ENCODE peak calls at places on chromosomes 4 and X, in eight cellular contexts. One of them, this sample, is unnamed.

GRCh38 chr4:166174717-166175510 is 301.9 kb downstream of the TLL1 start:
- DNase-seq in neuronal stem cell: no peak
- DNase-seq in IMR-90: no peak
- DNase-seq in naive thymus-derived CD4-positive, alpha-beta T cell: no peak
- DNase-seq in right lobe of liver: no peak
- DNase-seq in CD8-positive, alpha-beta T cell: no peak
- DNase-seq in fibroblast of lung: peak; percentile 45
- DNase-seq in adrenal gland: no peak
- DNase-seq in this sample: no peak

GRCh38 chrX:109872021-109872730 is 130.7 kb upstream of the TMEM164 start:
- DNase-seq in neuronal stem cell: no peak
- DNase-seq in IMR-90: peak; percentile 83
- DNase-seq in naive thymus-derived CD4-positive, alpha-beta T cell: no peak
- DNase-seq in right lobe of liver: peak; percentile 53
- DNase-seq in CD8-positive, alpha-beta T cell: no peak
- DNase-seq in fibroblast of lung: peak; percentile 58
- DNase-seq in adrenal gland: no peak
- DNase-seq in this sample: no peak

GRCh38 chrX:150635952-150636351 is 57.2 kb upstream of the MTMR1 start:
- DNase-seq in neuronal stem cell: no peak
- DNase-seq in IMR-90: peak; percentile 84
- DNase-seq in naive thymus-derived CD4-positive, alpha-beta T cell: no peak
- DNase-seq in right lobe of liver: no peak
- DNase-seq in CD8-positive, alpha-beta T cell: no peak
- DNase-seq in fibroblast of lung: peak; percentile 71
- DNase-seq in adrenal gland: no peak
- DNase-seq in this sample: no peak

GRCh38 chrX:119736206-119736764 is 22.1 kb upstream of the SOWAHD start:
- DNase-seq in neuronal stem cell: no peak
- DNase-seq in IMR-90: peak; percentile 9
- DNase-seq in naive thymus-derived CD4-positive, alpha-beta T cell: no peak
- DNase-seq in right lobe of liver: no peak
- DNase-seq in CD8-positive, alpha-beta T cell: no peak
- DNase-seq in fibroblast of lung: no peak
- DNase-seq in adrenal gland: no peak
- DNase-seq in this sample: no peak

GRCh38 chr4:53713767-53714166 is 122.5 kb upstream of the LNX1 start:
- DNase-seq in neuronal stem cell: no peak
- DNase-seq in IMR-90: no peak
- DNase-seq in naive thymus-derived CD4-positive, alpha-beta T cell: no peak
- DNase-seq in right lobe of liver: no peak
- DNase-seq in CD8-positive, alpha-beta T cell: no peak
- DNase-seq in fibroblast of lung: no peak
- DNase-seq in adrenal gland: no peak
- DNase-seq in this sample: no peak

GRCh38 chrX:119194631-119195030 is 41.5 kb upstream of the PGRMC1 start:
- DNase-seq in neuronal stem cell: no peak
- DNase-seq in IMR-90: no peak
- DNase-seq in naive thymus-derived CD4-positive, alpha-beta T cell: no peak
- DNase-seq in right lobe of liver: no peak
- DNase-seq in CD8-positive, alpha-beta T cell: no peak
- DNase-seq in fibroblast of lung: peak; percentile 13
- DNase-seq in adrenal gland: no peak
- DNase-seq in this sample: no peak

GRCh38 chr4:164977243-164978164 is at the start of gene TRIM61:
- DNase-seq in neuronal stem cell: peak; percentile 65
- DNase-seq in IMR-90: peak; percentile 54
- DNase-seq in naive thymus-derived CD4-positive, alpha-beta T cell: no peak
- DNase-seq in right lobe of liver: no peak
- DNase-seq in CD8-positive, alpha-beta T cell: peak; percentile 51
- DNase-seq in fibroblast of lung: peak; percentile 27
- DNase-seq in adrenal gland: peak; percentile 54
- DNase-seq in this sample: no peak

GRCh38 chr4:7366180-7366957 is 68.4 kb downstream of the PSAPL1 start:
- DNase-seq in neuronal stem cell: no peak
- DNase-seq in IMR-90: no peak
- DNase-seq in naive thymus-derived CD4-positive, alpha-beta T cell: no peak
- DNase-seq in right lobe of liver: no peak
- DNase-seq in CD8-positive, alpha-beta T cell: no peak
- DNase-seq in fibroblast of lung: no peak
- DNase-seq in adrenal gland: no peak
- DNase-seq in this sample: no peak

GRCh38 chr4:95181446-95182306 is 367.1 kb downstream of the UNC5C start:
- DNase-seq in neuronal stem cell: peak; percentile 68
- DNase-seq in IMR-90: peak; percentile 2
- DNase-seq in naive thymus-derived CD4-positive, alpha-beta T cell: no peak
- DNase-seq in right lobe of liver: no peak
- DNase-seq in CD8-positive, alpha-beta T cell: no peak
- DNase-seq in fibroblast of lung: peak; percentile 85
- DNase-seq in adrenal gland: peak; percentile 56
- DNase-seq in this sample: no peak

GRCh38 chr4:24104173-24104572 is 214.3 kb upstream of the PPARGC1A start:
- DNase-seq in neuronal stem cell: no peak
- DNase-seq in IMR-90: peak; percentile 55
- DNase-seq in naive thymus-derived CD4-positive, alpha-beta T cell: no peak
- DNase-seq in right lobe of liver: peak; percentile 84
- DNase-seq in CD8-positive, alpha-beta T cell: no peak
- DNase-seq in fibroblast of lung: peak; percentile 69
- DNase-seq in adrenal gland: no peak
- DNase-seq in this sample: no peak

GRCh38 chr4:113512880-113513279 is 248.7 kb downstream of the CAMK2D start:
- DNase-seq in neuronal stem cell: no peak
- DNase-seq in IMR-90: no peak
- DNase-seq in naive thymus-derived CD4-positive, alpha-beta T cell: no peak
- DNase-seq in right lobe of liver: no peak
- DNase-seq in CD8-positive, alpha-beta T cell: no peak
- DNase-seq in fibroblast of lung: no peak
- DNase-seq in adrenal gland: no peak
- DNase-seq in this sample: no peak

GRCh38 chr4:100517864-100518341 is at the start of gene EMCN:
- DNase-seq in neuronal stem cell: no peak
- DNase-seq in IMR-90: no peak
- DNase-seq in naive thymus-derived CD4-positive, alpha-beta T cell: no peak
- DNase-seq in right lobe of liver: no peak
- DNase-seq in CD8-positive, alpha-beta T cell: no peak
- DNase-seq in fibroblast of lung: no peak
- DNase-seq in adrenal gland: no peak
- DNase-seq in this sample: no peak

GRCh38 chrX:98523026-98523425 is 1639.3 kb downstream of the RPA4 start:
- DNase-seq in neuronal stem cell: no peak
- DNase-seq in IMR-90: no peak
- DNase-seq in naive thymus-derived CD4-positive, alpha-beta T cell: no peak
- DNase-seq in right lobe of liver: no peak
- DNase-seq in CD8-positive, alpha-beta T cell: no peak
- DNase-seq in fibroblast of lung: no peak
- DNase-seq in adrenal gland: no peak
- DNase-seq in this sample: no peak

GRCh38 chrX:98523521-98523920 is 1639.8 kb downstream of the RPA4 start:
- DNase-seq in neuronal stem cell: no peak
- DNase-seq in IMR-90: no peak
- DNase-seq in naive thymus-derived CD4-positive, alpha-beta T cell: no peak
- DNase-seq in right lobe of liver: no peak
- DNase-seq in CD8-positive, alpha-beta T cell: no peak
- DNase-seq in fibroblast of lung: no peak
- DNase-seq in adrenal gland: no peak
- DNase-seq in this sample: no peak
- H3K4me3 ChIP-seq in neuronal stem cell: no peak overlapping the region
- H3K4me3 ChIP-seq in IMR-90: no peak overlapping the region
- H3K4me3 ChIP-seq in naive thymus-derived CD4-positive, alpha-beta T cell: no peak overlapping the region
- H3K4me3 ChIP-seq in right lobe of liver: no peak overlapping the region
- H3K4me3 ChIP-seq in CD8-positive, alpha-beta T cell: no peak overlapping the region
- H3K4me3 ChIP-seq in fibroblast of lung: no peak overlapping the region
- H3K4me3 ChIP-seq in adrenal gland: no peak overlapping the region
- H3K4me3 ChIP-seq in this sample: no peak overlapping the region

GRCh38 chr4:91936301-91936700 is 367.5 kb upstream of the GRID2 start:
- DNase-seq in neuronal stem cell: no peak
- DNase-seq in IMR-90: peak; percentile 6
- DNase-seq in naive thymus-derived CD4-positive, alpha-beta T cell: no peak
- DNase-seq in right lobe of liver: no peak
- DNase-seq in CD8-positive, alpha-beta T cell: no peak
- DNase-seq in fibroblast of lung: peak; percentile 48
- DNase-seq in adrenal gland: no peak
- DNase-seq in this sample: no peak
- H3K9me3 ChIP-seq in neuronal stem cell: peaks cover 3% of the 10 kb centered on the region
- H3K9me3 ChIP-seq in IMR-90: no peaks in the 10 kb centered on the region
- H3K9me3 ChIP-seq in naive thymus-derived CD4-positive, alpha-beta T cell: no peaks in the 10 kb centered on the region
- H3K9me3 ChIP-seq in right lobe of liver: no peaks in the 10 kb centered on the region
- H3K9me3 ChIP-seq in CD8-positive, alpha-beta T cell: no peaks in the 10 kb centered on the region
- H3K9me3 ChIP-seq in fibroblast of lung: no peaks in the 10 kb centered on the region
- H3K9me3 ChIP-seq in adrenal gland: no peaks in the 10 kb centered on the region
- H3K9me3 ChIP-seq in this sample: no peaks in the 10 kb centered on the region

GRCh38 chr4:2591189-2591588 is 54.7 kb downstream of the FAM193A start:
- DNase-seq in neuronal stem cell: no peak
- DNase-seq in IMR-90: peak; percentile 43
- DNase-seq in naive thymus-derived CD4-positive, alpha-beta T cell: no peak
- DNase-seq in right lobe of liver: no peak
- DNase-seq in CD8-positive, alpha-beta T cell: no peak
- DNase-seq in fibroblast of lung: peak; percentile 46
- DNase-seq in adrenal gland: peak; percentile 55
- DNase-seq in this sample: no peak

GRCh38 chr4:2586502-2586901 is 50.1 kb downstream of the FAM193A start:
- DNase-seq in neuronal stem cell: no peak
- DNase-seq in IMR-90: no peak
- DNase-seq in naive thymus-derived CD4-positive, alpha-beta T cell: no peak
- DNase-seq in right lobe of liver: no peak
- DNase-seq in CD8-positive, alpha-beta T cell: no peak
- DNase-seq in fibroblast of lung: no peak
- DNase-seq in adrenal gland: no peak
- DNase-seq in this sample: no peak

GRCh38 chr4:2583517-2583916 is 47.1 kb downstream of the FAM193A start:
- DNase-seq in neuronal stem cell: no peak
- DNase-seq in IMR-90: peak; percentile 41
- DNase-seq in naive thymus-derived CD4-positive, alpha-beta T cell: no peak
- DNase-seq in right lobe of liver: no peak
- DNase-seq in CD8-positive, alpha-beta T cell: no peak
- DNase-seq in fibroblast of lung: peak; percentile 25
- DNase-seq in adrenal gland: peak; percentile 59
- DNase-seq in this sample: no peak

GRCh38 chr4:2588259-2588658 is 51.8 kb downstream of the FAM193A start:
- DNase-seq in neuronal stem cell: no peak
- DNase-seq in IMR-90: no peak
- DNase-seq in naive thymus-derived CD4-positive, alpha-beta T cell: no peak
- DNase-seq in right lobe of liver: no peak
- DNase-seq in CD8-positive, alpha-beta T cell: no peak
- DNase-seq in fibroblast of lung: no peak
- DNase-seq in adrenal gland: no peak
- DNase-seq in this sample: no peak

DNA sequence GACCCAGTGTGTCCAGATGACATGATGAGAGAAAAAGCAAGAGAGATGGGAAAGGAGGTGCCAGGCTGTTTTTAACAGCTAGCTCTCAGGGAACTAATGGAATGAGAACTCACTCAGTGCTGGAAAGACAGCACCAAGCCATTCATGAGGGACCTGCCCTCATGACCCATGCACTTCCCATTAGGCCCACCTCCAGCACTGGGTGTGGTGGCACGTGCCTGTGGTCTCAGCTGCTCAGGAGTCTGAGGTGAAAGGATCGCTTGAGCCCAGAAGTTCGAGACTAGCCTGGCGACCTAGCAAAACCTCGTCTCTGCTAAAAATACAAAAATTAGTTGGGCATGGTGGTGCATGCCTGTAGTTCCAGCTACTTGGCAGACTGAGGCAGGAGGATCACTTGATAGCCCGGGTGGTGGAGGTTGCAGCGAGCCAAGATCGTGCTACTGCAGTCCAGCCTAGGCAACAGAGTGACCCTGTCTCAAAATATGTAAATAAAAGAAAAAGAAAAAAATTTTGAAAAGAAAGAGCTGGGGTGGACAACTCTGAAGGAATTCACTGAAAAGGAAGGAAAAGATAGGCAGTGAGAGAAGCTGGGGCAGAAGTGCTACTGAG is 50.9 kb downstream of the FAM193A start:
- DNase-seq in neuronal stem cell: no peak
- DNase-seq in IMR-90: peak; percentile 32
- DNase-seq in naive thymus-derived CD4-positive, alpha-beta T cell: no peak
- DNase-seq in right lobe of liver: no peak
- DNase-seq in CD8-positive, alpha-beta T cell: no peak
- DNase-seq in fibroblast of lung: no peak
- DNase-seq in adrenal gland: no peak
- DNase-seq in this sample: no peak
- H3K4me1 ChIP-seq in neuronal stem cell: peaks cover 12% of the 10 kb centered on the region
- H3K4me1 ChIP-seq in IMR-90: peaks cover 21% of the 10 kb centered on the region
- H3K4me1 ChIP-seq in naive thymus-derived CD4-positive, alpha-beta T cell: peaks cover 10% of the 10 kb centered on the region
- H3K4me1 ChIP-seq in right lobe of liver: no peaks in the 10 kb centered on the region
- H3K4me1 ChIP-seq in CD8-positive, alpha-beta T cell: peaks cover 29% of the 10 kb centered on the region
- H3K4me1 ChIP-seq in fibroblast of lung: peaks cover 5% of the 10 kb centered on the region
- H3K4me1 ChIP-seq in adrenal gland: peaks cover 24% of the 10 kb centered on the region
- H3K4me1 ChIP-seq in this sample: peaks cover 9% of the 10 kb centered on the region

GRCh38 chr4:155908187-155909139 is 5.0 kb downstream of the TDO2 start:
- DNase-seq in neuronal stem cell: no peak
- DNase-seq in IMR-90: no peak
- DNase-seq in naive thymus-derived CD4-positive, alpha-beta T cell: no peak
- DNase-seq in right lobe of liver: peak; percentile 61
- DNase-seq in CD8-positive, alpha-beta T cell: no peak
- DNase-seq in fibroblast of lung: no peak
- DNase-seq in adrenal gland: no peak
- DNase-seq in this sample: no peak

GRCh38 chr4:155909615-155910226 is 6.2 kb downstream of the TDO2 start:
- DNase-seq in neuronal stem cell: no peak
- DNase-seq in IMR-90: no peak
- DNase-seq in naive thymus-derived CD4-positive, alpha-beta T cell: no peak
- DNase-seq in right lobe of liver: no peak
- DNase-seq in CD8-positive, alpha-beta T cell: no peak
- DNase-seq in fibroblast of lung: no peak
- DNase-seq in adrenal gland: no peak
- DNase-seq in this sample: no peak

GRCh38 chr4:155911905-155912304 is 8.4 kb downstream of the TDO2 start:
- DNase-seq in neuronal stem cell: no peak
- DNase-seq in IMR-90: peak; percentile 26
- DNase-seq in naive thymus-derived CD4-positive, alpha-beta T cell: no peak
- DNase-seq in right lobe of liver: no peak
- DNase-seq in CD8-positive, alpha-beta T cell: no peak
- DNase-seq in fibroblast of lung: no peak
- DNase-seq in adrenal gland: no peak
- DNase-seq in this sample: no peak

GRCh38 chr4:155903453-155903852 is at the start of gene TDO2:
- DNase-seq in neuronal stem cell: no peak
- DNase-seq in IMR-90: no peak
- DNase-seq in naive thymus-derived CD4-positive, alpha-beta T cell: no peak
- DNase-seq in right lobe of liver: peak; percentile 76
- DNase-seq in CD8-positive, alpha-beta T cell: no peak
- DNase-seq in fibroblast of lung: no peak
- DNase-seq in adrenal gland: no peak
- DNase-seq in this sample: no peak

DNA sequence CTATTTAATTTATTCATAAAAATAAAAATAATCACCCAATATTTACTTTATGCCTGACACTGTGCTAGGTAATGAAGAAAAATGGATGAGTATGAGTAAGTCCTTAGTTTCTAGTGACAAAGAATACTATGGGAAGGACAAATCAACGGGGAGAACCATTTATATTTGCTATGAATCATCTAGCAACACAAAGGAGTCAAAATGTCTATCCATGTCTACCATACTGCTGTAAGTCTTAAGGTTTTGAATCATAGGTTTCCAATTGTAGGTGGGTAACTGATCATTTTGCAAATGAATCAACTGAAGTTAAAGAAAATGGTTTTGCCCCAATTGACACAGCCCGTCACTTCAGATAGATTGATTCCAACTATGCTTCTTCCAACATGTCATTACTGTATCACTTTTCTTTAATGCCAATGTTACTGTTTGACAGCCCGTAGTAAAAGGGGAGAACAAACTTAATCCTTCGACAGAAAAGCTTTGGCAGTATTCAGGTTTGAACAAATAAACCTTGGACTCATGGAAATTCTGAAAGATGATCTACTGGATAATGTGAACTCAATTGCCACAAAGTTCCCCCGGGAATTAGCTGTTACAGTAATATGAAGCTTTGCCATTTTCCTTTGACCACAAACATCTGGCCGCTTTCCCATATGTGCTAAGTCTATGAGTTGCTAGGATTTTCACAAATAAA is 3.2 kb downstream of the TDO2 start:
- DNase-seq in neuronal stem cell: no peak
- DNase-seq in IMR-90: peak; percentile 99
- DNase-seq in naive thymus-derived CD4-positive, alpha-beta T cell: no peak
- DNase-seq in right lobe of liver: no peak
- DNase-seq in CD8-positive, alpha-beta T cell: no peak
- DNase-seq in fibroblast of lung: peak; percentile 97
- DNase-seq in adrenal gland: peak; percentile 14
- DNase-seq in this sample: no peak
- H3K4me3 ChIP-seq in neuronal stem cell: no peak overlapping the region
- H3K4me3 ChIP-seq in IMR-90: no peak overlapping the region
- H3K4me3 ChIP-seq in naive thymus-derived CD4-positive, alpha-beta T cell: no peak overlapping the region
- H3K4me3 ChIP-seq in right lobe of liver: peak overlapping the region; percentile 36
- H3K4me3 ChIP-seq in CD8-positive, alpha-beta T cell: no peak overlapping the region
- H3K4me3 ChIP-seq in fibroblast of lung: no peak overlapping the region
- H3K4me3 ChIP-seq in adrenal gland: no peak overlapping the region
- H3K4me3 ChIP-seq in this sample: no peak overlapping the region

This sample was measured in effector memory CD4-positive, alpha-beta T cell.